ENCODE peak calls at places on chromosomes 7 and 10, in seven cellular contexts. Z is ovary, N is mesendoderm, G is GM23338, U is left ventricle myocardium inferior, A is stomach, H is aorta. X is an unnamed sample.

GRCh38 chr10:112951349-112952281 is 1.6 kb downstream of the TCF7L2 start:
- DNase-seq in N (peak; percentile 97), H (peak; percentile 84), U (peak; percentile 61), Z (peak; percentile 83), G (peak; percentile 75), A (peak; percentile 55), X (peak; percentile 44)

GRCh38 chr7:96591900-96592676 is 117.6 kb downstream of the SEM1 start:
- DNase-seq in Z (no peak), G (peak; percentile 57), H (no peak), U (no peak), A (no peak), N (peak; percentile 48), X (no peak)

GRCh38 chr7:110446658-110447057 is 644.3 kb upstream of the LRRN3 start:
- DNase-seq in A (no peak), G (no peak), H (no peak), N (no peak), Z (no peak), U (no peak), X (no peak)

GRCh38 chr7:149552778-149553177 is 55.2 kb upstream of the ZNF746 start:
- DNase-seq in Z (no peak), N (no peak), U (no peak), H (no peak), G (no peak), A (no peak), X (no peak)

GRCh38 chr7:129160161-129160911 is 15.8 kb downstream of the TSPAN33 start:
- DNase-seq in H (no peak), N (peak; percentile 32), G (peak; percentile 50), A (no peak), U (no peak), Z (no peak), X (no peak)

GRCh38 chr7:19707240-19707639 is 1.6 kb downstream of the POLR1F start:
- DNase-seq in G (no peak), Z (no peak), H (no peak), A (no peak), U (no peak), N (peak; percentile 36), X (no peak)

GRCh38 chr7:116577320-116577871 is 52.6 kb downstream of the CAV1 start:
- DNase-seq in U (no peak), H (no peak), N (no peak), Z (no peak), G (no peak), A (no peak), X (no peak)

GRCh38 chr10:76139431-76139830 is 708.0 kb downstream of the LRMDA start:
- DNase-seq in H (no peak), Z (no peak), U (no peak), G (no peak), A (no peak), N (no peak), X (no peak)

GRCh38 chr7:44064791-44065430 is 456 bp downstream of the PGAM2 start:
- DNase-seq in U (no peak), H (no peak), Z (peak; percentile 50), G (peak; percentile 29), N (no peak), A (no peak), X (no peak)

GRCh38 chr7:11341285-11341944 is 367.7 kb downstream of the PHF14 start:
- DNase-seq in H (no peak), U (no peak), N (peak; percentile 59), G (peak; percentile 54), Z (no peak), A (no peak), X (no peak)

GRCh38 chr10:116259638-116260037 is 13.4 kb downstream of the GFRA1 start:
- DNase-seq in N (no peak), G (no peak), A (no peak), H (no peak), Z (no peak), U (no peak), X (no peak)

GRCh38 chr7:137080516-137081203 is 212.2 kb downstream of the CHRM2 start:
- DNase-seq in U (no peak), Z (no peak), A (no peak), H (no peak), G (no peak), N (no peak), X (no peak)

GRCh38 chr7:124364283-124364682 is 331.4 kb upstream of the TMEM229A start:
- DNase-seq in H (no peak), G (no peak), A (no peak), Z (no peak), N (no peak), U (no peak), X (no peak)

GRCh38 chr10:62233494-62234283 is 35.0 kb downstream of the RTKN2 start:
- DNase-seq in G (no peak), N (no peak), U (no peak), Z (no peak), A (no peak), H (no peak), X (no peak)

GRCh38 chr10:73868655-73869195 is 5.6 kb downstream of the CAMK2G start:
- DNase-seq in U (no peak), N (no peak), A (no peak), Z (no peak), H (no peak), G (no peak), X (no peak)

GRCh38 chr7:150791746-150792452 is 8.3 kb downstream of the TMEM176B start:
- DNase-seq in G (no peak), N (no peak), H (no peak), U (no peak), A (no peak), Z (no peak), X (no peak)

GRCh38 chr7:150788474-150789269 is 11.5 kb downstream of the TMEM176B start:
- DNase-seq in U (peak; percentile 59), H (no peak), N (no peak), Z (peak; percentile 54), A (no peak), G (no peak), X (no peak)

GRCh38 chr7:150791304-150791703 is 8.9 kb downstream of the TMEM176B start:
- DNase-seq in U (no peak), G (peak; percentile 27), A (no peak), H (no peak), N (no peak), Z (no peak), X (no peak)

GRCh38 chr7:150787321-150788281 is 12.6 kb downstream of the TMEM176B start:
- DNase-seq in U (no peak), N (no peak), Z (no peak), H (no peak), A (no peak), G (peak; percentile 33), X (no peak)

GRCh38 chr7:150790416-150791075 is 9.6 kb downstream of the TMEM176B start:
- DNase-seq in Z (no peak), G (no peak), H (no peak), N (no peak), U (no peak), A (no peak), X (no peak)
- H3K27ac ChIP-seq in Z (no peak overlapping the region), G (no peak overlapping the region), H (no peak overlapping the region), N (no peak overlapping the region), U (no peak overlapping the region), A (no peak overlapping the region), X (no peak overlapping the region)

GRCh38 chr10:79405221-79405994 is 40.0 kb downstream of the ZCCHC24 start:
- DNase-seq in U (no peak), H (peak; percentile 45), N (no peak), Z (peak; percentile 66), G (no peak), A (peak; percentile 47), X (no peak)

GRCh38 chr10:79403441-79404230 is 41.8 kb downstream of the ZCCHC24 start:
- DNase-seq in Z (peak; percentile 62), N (peak; percentile 79), H (peak; percentile 46), U (peak; percentile 66), A (no peak), G (no peak), X (no peak)

GRCh38 chr10:79405995-79406515 is 39.4 kb downstream of the ZCCHC24 start:
- DNase-seq in Z (no peak), G (no peak), A (no peak), U (no peak), H (no peak), N (no peak), X (no peak)

GRCh38 chr10:79404231-79404609 is 41.2 kb downstream of the ZCCHC24 start:
- DNase-seq in A (peak; percentile 57), H (peak; percentile 77), N (peak; percentile 90), Z (peak; percentile 81), G (peak; percentile 41), U (peak; percentile 66), X (no peak)

GRCh38 chr10:79404690-79405131 is 40.7 kb downstream of the ZCCHC24 start:
- DNase-seq in N (no peak), H (peak; percentile 35), U (no peak), Z (peak; percentile 41), G (no peak), A (no peak), X (no peak)
- H3K27ac ChIP-seq in N (peak overlapping the region; percentile 94), H (no peak overlapping the region), U (no peak overlapping the region), Z (peak overlapping the region; percentile 80), G (no peak overlapping the region), A (no peak overlapping the region), X (no peak overlapping the region)

GRCh38 chr7:131039355-131039762 is 288.3 kb upstream of the MKLN1 start:
- DNase-seq in G (no peak), U (no peak), Z (no peak), H (no peak), N (no peak), A (no peak), X (no peak)
- H3K27ac ChIP-seq in G (no peak overlapping the region), U (peak overlapping the region; percentile 70), Z (no peak overlapping the region), H (no peak overlapping the region), N (no peak overlapping the region), A (peak overlapping the region; percentile 28), X (no peak overlapping the region)

GRCh38 chr10:46285300-46285699 is 1.5 kb upstream of the ANTXRL start:
- DNase-seq in Z (no peak), G (no peak), H (no peak), A (no peak), U (no peak), N (peak; percentile 31), X (no peak)

GRCh38 chr10:46284286-46285229 is 2.2 kb upstream of the ANTXRL start:
- DNase-seq in Z (peak; percentile 87), N (peak; percentile 93), H (peak; percentile 86), G (peak; percentile 76), U (peak; percentile 87), A (peak; percentile 90), X (peak; percentile 69)

GRCh38 chr10:46287846-46288480 is 1.2 kb downstream of the ANTXRL start:
- DNase-seq in N (peak; percentile 53), U (no peak), A (no peak), G (no peak), Z (no peak), H (no peak), X (no peak)

GRCh38 chr10:46286991-46287693 is at the start of gene ANTXRL:
- DNase-seq in H (no peak), G (no peak), U (no peak), Z (peak; percentile 17), A (no peak), N (no peak), X (peak; percentile 44)

DNA sequence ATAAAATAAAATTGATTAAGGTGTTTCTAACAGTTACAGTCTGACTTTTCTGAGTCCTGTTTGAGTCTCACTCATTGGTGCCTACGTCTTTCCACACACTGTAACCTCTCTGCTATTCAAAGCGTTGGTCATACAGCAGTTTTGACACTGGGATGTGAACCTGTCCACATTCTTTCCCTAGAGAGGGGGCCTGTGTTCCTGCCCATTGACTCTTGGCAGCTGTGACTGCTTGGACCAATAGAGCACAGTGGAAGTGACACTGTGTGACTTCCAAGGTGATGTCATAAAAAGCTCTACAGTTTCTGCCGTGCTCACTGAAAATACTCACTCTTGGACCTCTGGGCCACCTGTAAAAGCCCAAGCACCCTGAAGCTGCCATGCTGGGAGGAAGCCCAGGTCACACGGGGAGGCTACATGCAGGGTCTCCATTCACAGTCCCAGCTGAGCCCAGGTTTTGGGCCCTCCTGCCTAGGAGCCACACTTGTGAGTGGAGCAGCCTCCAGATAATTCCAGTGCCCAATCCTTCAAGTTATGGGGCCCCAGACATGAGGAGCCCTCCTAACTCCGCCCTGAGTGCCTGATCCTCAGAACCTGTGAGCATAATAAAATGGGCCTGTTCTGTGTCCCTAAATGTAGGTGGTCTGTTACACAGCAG is 704 bp upstream of the ANTXRL start:
- DNase-seq in H (no peak), G (no peak), Z (peak; percentile 17), U (no peak), A (no peak), N (peak; percentile 44), X (no peak)
- H3K27ac ChIP-seq in H (no peak overlapping the region), G (no peak overlapping the region), Z (no peak overlapping the region), U (no peak overlapping the region), A (no peak overlapping the region), N (no peak overlapping the region), X (no peak overlapping the region)